ENCODE peak calls at places on chromosomes 13 and 19, in eight cellular contexts. P is H1; W is CD8-positive, alpha-beta T cell; O is psoas muscle; X is thyroid gland; A is neural progenitor cell; S is BJ; Y is NB4. B is an unnamed sample.

GRCh38 chr13:34352958-34353357 is 535.0 kb downstream of the RFC3 start:
- DNase-seq in X (no peak), O (no peak), W (no peak), A (no peak), Y (no peak), S (no peak), P (no peak), B (no peak)

GRCh38 chr13:37701972-37702371 is 103.4 kb upstream of the POSTN start:
- DNase-seq in O (no peak), W (no peak), Y (no peak), S (peak; percentile 98), P (no peak), A (no peak), X (no peak), B (peak; percentile 89)

GRCh38 chr19:30430206-30430734 is 58.1 kb downstream of the ZNF536 start:
- DNase-seq in X (no peak), O (no peak), S (no peak), W (no peak), A (no peak), Y (no peak), P (no peak), B (no peak)

GRCh38 chr19:41541990-41542584 is 33.9 kb upstream of the CEACAM21 start:
- DNase-seq in W (peak; percentile 83), Y (peak; percentile 63), S (no peak), P (no peak), X (peak; percentile 29), A (peak; percentile 57), O (no peak), B (no peak)

GRCh38 chr19:38729653-38730469 is 14.4 kb downstream of the CAPN12 start:
- DNase-seq in X (peak; percentile 57), W (peak; percentile 85), S (no peak), P (peak; percentile 54), O (peak; percentile 86), Y (peak; percentile 66), A (peak; percentile 88), B (no peak)

GRCh38 chr13:46795321-46795720 is 1.6 kb downstream of the ESD start:
- DNase-seq in P (no peak), O (no peak), W (no peak), X (no peak), A (peak; percentile 59), S (no peak), Y (peak; percentile 20), B (no peak)

GRCh38 chr13:62014299-62014698 is 598.6 kb upstream of the PCDH20 start:
- DNase-seq in O (no peak), W (no peak), X (no peak), Y (peak; percentile 30), S (no peak), P (no peak), A (no peak), B (peak; percentile 3)

GRCh38 chr13:100508391-100508790 is 80.2 kb downstream of the GGACT start:
- DNase-seq in W (no peak), P (no peak), X (no peak), Y (no peak), S (no peak), O (no peak), A (no peak), B (no peak)

GRCh38 chr13:91058919-91059318 is 288.6 kb upstream of the MIR17HG start:
- DNase-seq in X (no peak), O (no peak), W (no peak), A (no peak), S (no peak), P (no peak), Y (no peak), B (no peak)

GRCh38 chr13:102913924-102914628 is 68.2 kb downstream of the ERCC5 start:
- DNase-seq in A (no peak), S (no peak), Y (no peak), P (no peak), O (no peak), X (peak; percentile 32), W (no peak), B (no peak)

GRCh38 chr19:43450545-43450997 is 14.8 kb downstream of the LYPD3 start:
- DNase-seq in P (no peak), S (no peak), A (no peak), X (no peak), Y (no peak), O (no peak), W (no peak), B (no peak)

GRCh38 chr13:49869514-49869913 is 66.6 kb downstream of the SPRYD7 start:
- DNase-seq in S (no peak), P (peak; percentile 23), W (no peak), X (peak; percentile 49), O (no peak), A (peak; percentile 57), Y (peak; percentile 43), B (no peak)

GRCh38 chr13:45834411-45834994 is 17.1 kb downstream of the SIAH3 start:
- DNase-seq in P (no peak), Y (no peak), X (no peak), A (no peak), O (no peak), W (no peak), S (no peak), B (no peak)

GRCh38 chr19:46115396-46116109 is 8.9 kb downstream of the IGFL3 start:
- DNase-seq in X (no peak), A (no peak), P (no peak), Y (peak; percentile 43), S (peak; percentile 28), O (no peak), W (no peak), B (peak; percentile 31)

GRCh38 chr19:13150919-13151604 is 851 bp downstream of the IER2 start:
- DNase-seq in A (peak; percentile 54), X (peak; percentile 21), W (no peak), P (no peak), O (no peak), S (no peak), Y (peak; percentile 46), B (no peak)

GRCh38 chr19:13152356-13152853 is 2.2 kb downstream of the IER2 start:
- DNase-seq in P (no peak), O (no peak), A (peak; percentile 71), X (no peak), W (no peak), S (no peak), Y (no peak), B (no peak)

GRCh38 chr19:13152854-13153626 is 2.8 kb downstream of the IER2 start:
- DNase-seq in Y (peak; percentile 94), O (peak; percentile 97), X (peak; percentile 92), A (peak; percentile 97), S (peak; percentile 54), W (peak; percentile 99), P (no peak), B (no peak)

GRCh38 chr19:13150187-13150918 is at the start of the genes IER2 and STX10:
- DNase-seq in P (no peak), Y (peak; percentile 94), S (peak; percentile 76), O (peak; percentile 98), X (peak; percentile 97), A (peak; percentile 92), W (peak; percentile 92), B (no peak)

DNA sequence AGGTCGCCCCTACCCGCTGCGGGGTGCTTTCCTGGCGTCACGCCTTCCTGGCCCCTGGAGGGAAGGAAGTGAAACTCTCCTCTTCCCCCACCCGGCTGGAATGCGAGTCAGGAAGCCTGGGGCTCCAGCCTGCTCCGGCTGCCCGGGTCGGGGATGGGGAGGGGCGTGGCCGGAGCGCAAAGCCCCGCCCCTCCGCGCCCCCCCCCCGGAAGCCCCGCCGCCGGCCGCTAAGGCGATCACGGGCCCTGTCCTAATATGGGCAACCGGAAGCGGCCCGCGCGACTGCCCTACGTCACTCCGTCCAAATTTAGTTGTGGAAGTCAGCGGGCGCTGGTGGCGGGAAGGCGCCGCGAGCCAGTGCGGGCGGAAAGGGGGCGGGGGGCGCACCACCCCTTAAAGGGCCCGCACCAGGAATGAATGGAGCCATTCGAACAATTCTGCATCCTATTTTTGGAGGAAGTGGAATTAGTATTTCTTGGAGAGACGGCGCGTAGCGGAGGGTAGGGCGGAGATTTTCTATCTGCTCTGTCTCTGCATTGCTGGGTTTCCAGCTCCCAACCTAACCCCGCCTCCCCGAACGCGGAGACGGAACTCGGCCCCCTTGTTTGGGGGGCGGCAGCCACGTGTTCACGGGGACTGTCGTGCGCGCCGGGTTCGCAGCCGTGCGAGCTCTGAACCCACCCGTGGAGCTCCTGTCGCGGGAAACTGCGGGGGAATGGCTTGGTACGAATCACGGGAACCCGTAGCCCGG is 1.6 kb downstream of the IER2 start:
- DNase-seq in A (peak; percentile 99), W (peak; percentile 96), O (peak; percentile 99), S (peak; percentile 78), X (peak; percentile 98), Y (peak; percentile 97), P (no peak), B (no peak)
- TF ChIP-seq CTCF in A (peak; percentile 17), W (no peak), O (no peak), S (peak; percentile 39), X (peak; percentile 2), Y (no peak), P (no peak), B (no peak)

GRCh38 chr19:16161848-16162247 is 11.5 kb downstream of the CIB3 start:
- DNase-seq in W (no peak), Y (no peak), O (no peak), X (no peak), S (no peak), P (no peak), A (no peak), B (no peak)
- H3K4me3 ChIP-seq in W (no peak overlapping the region), Y (no peak overlapping the region), O (no peak overlapping the region), X (no peak overlapping the region), S (no peak overlapping the region), P (no peak overlapping the region), A (no peak overlapping the region), B (no peak overlapping the region)

GRCh38 chr13:94209110-94209509 is 270.4 kb downstream of the DCT start:
- DNase-seq in Y (no peak), S (no peak), X (no peak), P (no peak), A (no peak), W (no peak), O (no peak), B (no peak)

GRCh38 chr13:94218537-94218936 is 260.9 kb downstream of the DCT start:
- DNase-seq in A (no peak), S (no peak), X (no peak), W (no peak), Y (no peak), P (no peak), O (no peak), B (no peak)

GRCh38 chr13:94210826-94211225 is 268.7 kb downstream of the DCT start:
- DNase-seq in X (no peak), A (no peak), O (no peak), W (no peak), S (no peak), P (no peak), Y (peak; percentile 36), B (no peak)

GRCh38 chr13:94217370-94217769 is 262.1 kb downstream of the DCT start:
- DNase-seq in Y (no peak), O (no peak), P (no peak), A (no peak), W (no peak), S (no peak), X (no peak), B (no peak)

DNA sequence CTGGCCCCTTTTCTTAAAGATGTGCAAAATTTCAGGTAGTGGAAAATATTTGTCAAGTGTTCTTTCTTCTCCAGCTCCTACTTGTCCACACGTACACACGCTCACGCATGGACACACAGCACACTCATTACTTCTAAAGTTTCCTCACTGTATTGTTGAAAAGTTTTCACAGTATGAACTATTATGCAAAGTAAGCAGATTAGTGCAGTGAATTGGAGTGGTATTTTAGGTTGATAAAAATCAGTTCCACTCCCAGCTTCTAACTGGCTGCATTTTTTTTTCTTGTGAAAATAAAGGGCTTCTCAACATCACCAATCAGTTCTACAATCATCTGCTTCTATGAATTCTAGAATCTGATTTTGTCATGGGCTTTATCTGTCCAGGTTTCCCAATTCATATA is 264.5 kb downstream of the DCT start:
- DNase-seq in X (no peak), Y (no peak), A (no peak), S (no peak), P (no peak), W (no peak), O (no peak), B (no peak)
- TF ChIP-seq CTCF in X (no peak), Y (no peak), A (no peak), S (no peak), P (no peak), W (no peak), O (no peak), B (no peak)

GRCh38 chr13:24161980-24162517 is 1.5 kb downstream of the SPATA13 start:
- DNase-seq in O (no peak), A (no peak), S (no peak), W (no peak), X (peak; percentile 36), P (no peak), Y (no peak), B (no peak)
- H3K4me3 ChIP-seq in O (peak overlapping the region; percentile 81), A (peak overlapping the region; percentile 68), S (no peak overlapping the region), W (no peak overlapping the region), X (no peak overlapping the region), P (peak overlapping the region; percentile 91), Y (peak overlapping the region; percentile 63), B (peak overlapping the region; percentile 92)